ENCODE peak calls at places on chromosomes 4 and X, in four cellular contexts. B is naive thymus-derived CD8-positive, alpha-beta T cell; G is mammary epithelial cell; I is HT-29. Y is an unnamed sample.

GRCh38 chr4:6693274-6694176 is at the start of gene S100P:
- DNase-seq in B (no peak), G (no peak), I (peak), Y (no peak)

GRCh38 chr4:37392540-37393255 is 148.2 kb downstream of the NWD2 start:
- DNase-seq in B (no peak), G (peak), I (no peak), Y (peak)

GRCh38 chrX:53084043-53084570 is 1.9 kb downstream of the TSPYL2 start:
- DNase-seq in B (no peak), G (no peak), I (no peak), Y (no peak)

GRCh38 chr4:4838602-4839470 is 20.6 kb upstream of the MSX1 start:
- DNase-seq in B (no peak), G (no peak), I (no peak), Y (no peak)

GRCh38 chr4:10672379-10672778 is 12.2 kb downstream of the CLNK start:
- DNase-seq in B (no peak), G (no peak), I (no peak), Y (no peak)

GRCh38 chr4:82528074-82528473 is 33.7 kb downstream of the TMEM150C start:
- DNase-seq in B (no peak), G (no peak), I (no peak), Y (no peak)

GRCh38 chr4:16532240-16532990 is 306.1 kb upstream of the TAPT1 start:
- DNase-seq in B (no peak), G (peak), I (no peak), Y (no peak)

GRCh38 chr4:185682236-185682635 is 129.8 kb downstream of the SORBS2 start:
- DNase-seq in B (no peak), G (peak), I (no peak), Y (no peak)

GRCh38 chrX:142977128-142977914 is 48.4 kb upstream of the SPANXN4 start:
- DNase-seq in B (no peak), G (no peak), I (no peak), Y (no peak)

GRCh38 chr4:53688186-53688790 is 97.0 kb upstream of the LNX1 start:
- DNase-seq in B (no peak), G (peak), I (no peak), Y (peak)

GRCh38 chr4:170087163-170087700 is 2.5 kb downstream of the AADAT start:
- DNase-seq in B (no peak), G (peak), I (no peak), Y (peak)

Y was measured in SK-MEL-5.